ENCODE peak calls at places on chromosome 19, in four cellular contexts. A is WTC11, D is GM12878, S is HepG2. T is an unnamed sample.

GRCh38 chr19:52187407-52187806 is 2.4 kb upstream of the PPP2R1A start:
- DNase-seq in A (no peak), D (no peak), S (no peak), T (no peak)

GRCh38 chr19:51415187-51415586 is 2.3 kb downstream of the SIGLEC10 start:
- DNase-seq in A (no peak), D (no peak), S (no peak), T (no peak)

GRCh38 chr19:28961772-28962500 is 251.0 kb downstream of the UQCRFS1 start:
- DNase-seq in A (no peak), D (no peak), S (no peak), T (no peak)

GRCh38 chr19:39166571-39167391 is 30.0 kb upstream of the NCCRP1 start:
- DNase-seq in A (peak), D (no peak), S (peak), T (no peak)

GRCh38 chr19:46068345-46069258 is 27.8 kb upstream of the IGFL4 start:
- DNase-seq in A (no peak), D (no peak), S (peak), T (peak)

GRCh38 chr19:15248648-15249559 is 16.7 kb upstream of the EPHX3 start:
- DNase-seq in A (no peak), D (no peak), S (no peak), T (peak)

GRCh38 chr19:5434970-5435641 is 20.1 kb upstream of the ZNRF4 start:
- DNase-seq in A (no peak), D (no peak), S (peak), T (peak)

GRCh38 chr19:55647732-55648656 is at the start of gene CCDC106:
- DNase-seq in A (peak), D (no peak), S (peak), T (peak)

GRCh38 chr19:38959618-38960017 is 15.9 kb downstream of the FBXO17 start:
- DNase-seq in A (no peak), D (no peak), S (peak), T (no peak)

GRCh38 chr19:50551713-50552187 is 16.5 kb downstream of the LRRC4B start:
- DNase-seq in A (no peak), D (no peak), S (no peak), T (no peak)

GRCh38 chr19:4014541-4015491 is 7.3 kb downstream of the PIAS4 start:
- DNase-seq in A (peak), D (no peak), S (no peak), T (no peak)

GRCh38 chr19:11881151-11881800 is 6.3 kb upstream of the ZNF69 start:
- DNase-seq in A (peak), D (peak), S (peak), T (no peak)

GRCh38 chr19:42295342-42295741 is 6.6 kb upstream of the PRR19 start:
- DNase-seq in A (no peak), D (no peak), S (no peak), T (no peak)

GRCh38 chr19:15463865-15464371 is 426 bp downstream of the RASAL3 start:
- DNase-seq in A (peak), D (no peak), S (no peak), T (no peak)

GRCh38 chr19:13301627-13302334 is 151.6 kb downstream of the IER2 start:
- DNase-seq in A (no peak), D (no peak), S (no peak), T (no peak)

GRCh38 chr19:10565028-10565566 is 713 bp downstream of the KRI1 start:
- DNase-seq in A (peak), D (no peak), S (no peak), T (peak)

GRCh38 chr19:7460562-7460966 is 28.3 kb downstream of the PEX11G start:
- DNase-seq in A (no peak), D (no peak), S (no peak), T (no peak)

GRCh38 chr19:55447421-55448174 is 4.5 kb upstream of the SHISA7 start:
- DNase-seq in A (no peak), D (no peak), S (no peak), T (peak)

GRCh38 chr19:39351537-39352037 is 9.4 kb downstream of the SAMD4B start:
- DNase-seq in A (no peak), D (peak), S (no peak), T (peak)

GRCh38 chr19:52336976-52337375 is 933 bp downstream of the ZNF610 start:
- DNase-seq in A (no peak), D (no peak), S (no peak), T (no peak)

GRCh38 chr19:38385804-38386257 is 2.0 kb downstream of the GGN start:
- DNase-seq in A (peak), D (no peak), S (no peak), T (no peak)

GRCh38 chr19:7595466-7596133 is at the start of gene CAMSAP3:
- DNase-seq in A (peak), D (no peak), S (peak), T (peak)

GRCh38 chr19:8638078-8638619 is 7.7 kb downstream of the NFILZ start:
- DNase-seq in A (no peak), D (no peak), S (peak), T (peak)

GRCh38 chr19:5676105-5676671 is 4.1 kb downstream of the MICOS13 start:
- DNase-seq in A (no peak), D (no peak), S (no peak), T (no peak)

GRCh38 chr19:56566904-56567273 is 379 bp upstream of the ZNF470 start:
- DNase-seq in A (peak), D (no peak), S (no peak), T (peak)

GRCh38 chr19:43589680-43590079 is 6.3 kb downstream of the IRGQ start:
- DNase-seq in A (no peak), D (no peak), S (no peak), T (no peak)

GRCh38 chr19:58482372-58482771 is 6.2 kb downstream of the ZNF446 start:
- DNase-seq in A (no peak), D (no peak), S (no peak), T (no peak)

GRCh38 chr19:45075215-45076028 is 856 bp downstream of the ZNF296 start:
- DNase-seq in A (peak), D (peak), S (peak), T (peak)

GRCh38 chr19:12052571-12053169 is at the start of gene ZNF878:
- DNase-seq in A (peak), D (peak), S (peak), T (no peak)

GRCh38 chr19:1429750-1430149 is 8.4 kb upstream of the RPS15 start:
- DNase-seq in A (no peak), D (no peak), S (no peak), T (no peak)

GRCh38 chr19:38542040-38542439 is 75.7 kb downstream of the MAP4K1 start:
- DNase-seq in A (no peak), D (no peak), S (no peak), T (no peak)

GRCh38 chr19:343941-344624 is 513 bp downstream of the MIER2 start:
- DNase-seq in A (peak), D (no peak), S (no peak), T (peak)

GRCh38 chr19:54448037-54448773 is 794 bp upstream of the LENG8 start:
- DNase-seq in A (peak), D (no peak), S (peak), T (peak)

GRCh38 chr19:55189424-55189823 is 9.3 kb upstream of the SYT5 start:
- DNase-seq in A (no peak), D (no peak), S (no peak), T (peak)

GRCh38 chr19:17598953-17599352 is 43.5 kb downstream of the COLGALT1 start:
- DNase-seq in A (no peak), D (no peak), S (no peak), T (no peak)

GRCh38 chr19:27828781-27829275 is 1384.1 kb downstream of the UQCRFS1 start:
- DNase-seq in A (no peak), D (no peak), S (no peak), T (no peak)
- TF ChIP-seq ESRRA in A (no peak), D (no peak), S (no peak), T (no peak)

DNA sequence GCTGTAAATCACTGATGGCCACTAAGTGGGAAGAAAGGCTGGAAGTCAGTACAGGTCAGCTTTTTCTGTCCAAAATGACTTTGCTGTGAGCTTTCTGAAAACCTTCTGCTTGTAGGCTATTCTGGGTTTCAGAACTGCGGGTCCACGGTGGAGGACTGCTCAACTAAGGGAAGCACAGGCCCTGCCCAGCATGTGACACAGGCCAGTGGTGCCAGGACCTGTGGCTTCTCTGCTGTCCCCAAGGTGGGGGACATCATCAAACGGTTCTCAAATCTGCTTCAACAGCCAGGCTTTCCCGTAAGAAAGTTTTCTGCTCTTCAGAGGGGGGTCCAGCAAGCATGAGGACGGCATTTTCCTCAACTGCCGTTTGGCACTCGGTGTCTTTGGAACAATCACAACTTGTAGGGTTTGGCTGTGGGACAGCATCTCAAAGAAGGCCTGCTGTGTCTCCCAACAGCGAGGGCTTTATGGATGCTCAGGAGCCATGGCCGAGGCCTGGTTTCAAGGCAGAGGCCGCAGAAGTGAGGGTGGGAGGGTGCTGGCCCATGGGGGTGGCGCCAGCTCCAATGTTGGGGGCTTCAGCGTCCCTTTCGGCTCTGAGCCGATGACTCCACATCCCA is 3.8 kb downstream of the SGTA start:
- DNase-seq in A (no peak), D (no peak), S (no peak), T (no peak)
- TF ChIP-seq ESRRA in A (no peak), D (no peak), S (no peak), T (no peak)

GRCh38 chr19:33953023-33953422 is 156.4 kb downstream of the KCTD15 start:
- DNase-seq in A (no peak), D (no peak), S (no peak), T (no peak)

GRCh38 chr19:33947565-33947964 is 150.9 kb downstream of the KCTD15 start:
- DNase-seq in A (no peak), D (no peak), S (no peak), T (no peak)

GRCh38 chr19:33953592-33953991 is 156.9 kb downstream of the KCTD15 start:
- DNase-seq in A (no peak), D (no peak), S (no peak), T (no peak)

GRCh38 chr19:33948651-33949335 is 152.1 kb downstream of the KCTD15 start:
- DNase-seq in A (no peak), D (no peak), S (no peak), T (no peak)

GRCh38 chr19:33950141-33950805 is 153.6 kb downstream of the KCTD15 start:
- DNase-seq in A (no peak), D (no peak), S (no peak), T (no peak)
- TF ChIP-seq ESRRA in A (no peak), D (no peak), S (no peak), T (no peak)

DNA sequence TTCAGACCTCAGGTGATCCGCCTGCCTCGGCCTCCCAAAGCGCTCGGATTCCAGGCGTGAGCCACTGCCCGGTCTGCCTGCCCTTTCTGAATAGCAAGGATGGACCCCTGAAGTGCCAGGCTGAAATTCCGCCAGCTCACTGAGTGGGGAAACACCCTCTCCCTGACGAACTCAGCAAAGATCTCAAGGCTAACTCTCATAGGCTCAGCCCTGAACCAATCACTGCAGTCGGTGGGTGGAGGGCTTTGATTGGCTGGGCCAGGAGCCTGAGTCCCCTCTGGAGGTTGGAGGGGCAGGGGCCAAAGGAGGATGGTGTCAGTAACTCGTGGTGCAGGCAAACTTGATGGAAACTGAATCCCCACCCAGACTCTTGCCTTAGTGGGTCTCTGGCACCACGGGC is 11.2 kb upstream of the COMP start:
- DNase-seq in A (peak), D (no peak), S (peak), T (no peak)
- TF ChIP-seq ESRRA in A (no peak), D (no peak), S (no peak), T (no peak)

DNA sequence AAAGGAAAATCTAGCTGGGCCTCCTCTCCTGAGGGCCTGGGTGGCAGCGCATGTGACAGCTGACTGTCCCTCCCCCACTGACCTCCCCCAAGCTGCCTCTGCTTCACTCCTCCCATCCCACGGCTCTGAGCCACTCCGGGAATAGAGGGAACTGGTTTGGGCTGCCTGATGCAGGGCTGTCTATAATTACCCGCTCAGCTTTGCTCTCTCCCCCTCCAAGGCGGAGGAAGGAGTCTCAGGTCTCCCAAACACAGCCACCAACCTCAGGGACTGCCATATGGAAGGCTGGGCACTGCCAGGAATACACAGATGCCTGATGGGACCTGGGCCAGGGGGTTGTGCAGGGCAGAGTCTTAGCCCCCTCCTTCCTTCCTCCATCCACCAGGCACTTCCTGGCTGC is 7.8 kb downstream of the NAPA start:
- DNase-seq in A (no peak), D (no peak), S (no peak), T (no peak)
- TF ChIP-seq ESRRA in A (no peak), D (no peak), S (no peak), T (no peak)

DNA sequence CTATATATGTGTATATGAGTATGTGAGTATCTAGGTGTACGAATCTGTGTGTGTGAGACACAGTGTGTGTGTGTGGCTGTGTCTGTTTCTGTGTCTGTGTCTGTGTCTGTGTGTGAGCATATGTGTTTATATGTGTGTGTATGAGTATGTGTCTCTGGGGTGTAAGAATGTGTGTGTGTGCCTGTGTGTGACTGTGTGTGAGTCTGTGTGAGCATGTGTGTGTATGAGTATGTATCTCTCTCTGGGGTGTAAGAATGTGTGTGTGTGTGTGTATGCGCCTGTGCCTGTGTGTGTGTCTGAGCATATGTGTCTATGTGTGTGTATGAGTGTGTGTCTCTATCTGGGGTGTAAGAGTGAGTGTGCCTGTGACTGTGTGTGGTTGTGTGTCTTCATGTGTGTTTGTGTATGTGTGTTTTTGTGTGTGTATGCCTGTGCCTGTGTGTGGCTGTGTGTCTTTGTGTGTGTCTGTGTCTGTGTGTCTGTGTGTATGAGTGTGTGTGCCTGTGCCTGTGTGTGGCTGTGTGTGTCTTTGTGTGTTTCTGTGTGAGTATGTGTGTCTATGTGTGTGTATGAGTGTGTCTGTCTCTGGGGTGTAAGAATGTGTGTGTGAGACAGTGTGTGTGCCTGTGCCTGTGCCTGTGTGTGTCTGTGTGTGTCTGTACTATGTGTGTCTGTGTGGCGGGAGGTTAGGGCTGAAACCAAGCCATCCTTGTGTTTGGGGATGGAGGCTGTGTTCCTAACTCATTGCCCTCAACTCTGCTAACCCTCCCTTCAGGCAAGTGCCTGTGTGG is 11.2 kb downstream of the AXL start:
- DNase-seq in A (no peak), D (no peak), S (no peak), T (no peak)
- TF ChIP-seq ESRRA in A (no peak), D (no peak), S (no peak), T (no peak)

GRCh38 chr19:49475191-49475932 is 1.3 kb downstream of the FLT3LG start:
- DNase-seq in A (no peak), D (no peak), S (no peak), T (no peak)

GRCh38 chr19:49472936-49473335 is 1.1 kb upstream of the FLT3LG start:
- DNase-seq in A (no peak), D (no peak), S (no peak), T (no peak)

GRCh38 chr19:49475995-49476880 is 2.2 kb downstream of the FLT3LG start:
- DNase-seq in A (peak), D (no peak), S (no peak), T (peak)

GRCh38 chr19:49474545-49474930 is 523 bp downstream of the FLT3LG start:
- DNase-seq in A (no peak), D (no peak), S (no peak), T (no peak)

GRCh38 chr19:49473868-49474544 is at the start of gene FLT3LG:
- DNase-seq in A (peak), D (no peak), S (peak), T (peak)
- TF ChIP-seq ESRRA in A (no peak), D (no peak), S (no peak), T (no peak)

GRCh38 chr19:19822148-19822429 is 539 bp upstream of the ZNF506 start:
- DNase-seq in A (no peak), D (no peak), S (no peak), T (no peak)
- TF ChIP-seq ESRRA in A (no peak), D (no peak), S (no peak), T (no peak)

GRCh38 chr19:48920949-48921348 is 12.6 kb upstream of the DHDH start:
- DNase-seq in A (no peak), D (no peak), S (no peak), T (no peak)

GRCh38 chr19:48915757-48916156 is 15.6 kb downstream of the NUCB1 start:
- DNase-seq in A (no peak), D (no peak), S (no peak), T (no peak)

GRCh38 chr19:48921721-48922500 is 11.6 kb upstream of the DHDH start:
- DNase-seq in A (no peak), D (no peak), S (no peak), T (no peak)

GRCh38 chr19:48918071-48918470 is 15.4 kb upstream of the DHDH start:
- DNase-seq in A (no peak), D (no peak), S (no peak), T (no peak)

DNA sequence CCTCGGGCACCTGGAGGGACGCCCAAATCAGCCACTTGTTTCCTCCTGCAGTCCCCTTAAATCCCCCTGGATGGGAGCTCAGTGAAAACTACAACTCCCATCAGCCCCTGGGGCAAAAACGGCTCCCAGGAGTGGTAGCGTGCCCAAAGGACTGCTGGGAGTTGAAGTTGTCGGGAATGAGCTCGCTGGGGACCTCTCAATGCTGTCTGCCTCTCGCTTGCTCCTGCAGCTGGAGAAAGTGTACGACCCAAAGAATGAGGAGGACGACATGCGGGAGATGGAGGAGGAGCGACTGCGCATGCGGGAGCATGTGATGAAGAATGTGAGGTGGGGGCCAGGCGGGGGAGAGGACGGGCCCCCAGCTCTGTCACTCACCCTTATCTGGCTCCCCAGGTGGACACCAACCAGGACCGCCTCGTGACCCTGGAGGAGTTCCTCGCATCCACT is 14.7 kb upstream of the DHDH start:
- DNase-seq in A (peak), D (no peak), S (no peak), T (no peak)
- TF ChIP-seq ESRRA in A (no peak), D (no peak), S (no peak), T (no peak)

DNA sequence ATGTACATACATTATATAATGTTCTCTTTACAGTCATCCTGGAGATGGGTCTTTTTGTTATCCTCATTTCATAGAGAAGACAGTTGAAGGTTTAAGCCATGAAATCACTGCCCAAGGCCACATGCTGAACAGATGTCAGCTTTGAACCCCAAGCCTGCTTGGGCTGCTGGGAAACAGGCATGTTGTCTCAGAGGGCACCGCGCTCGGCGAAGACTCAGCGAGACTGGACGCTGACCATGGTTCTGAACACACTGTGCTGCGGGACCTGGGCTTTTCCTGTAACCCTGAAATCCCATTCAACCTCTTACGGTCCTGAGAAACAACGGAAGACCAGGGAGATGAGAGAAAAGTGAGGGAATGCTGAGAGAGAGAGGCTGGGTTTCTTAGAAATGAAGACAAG is 27.3 kb downstream of the LRFN3 start:
- DNase-seq in A (peak), D (no peak), S (peak), T (peak)
- TF ChIP-seq ESRRA in A (peak), D (no peak), S (no peak), T (no peak)

T was measured in A549.